ENCODE peak calls at places on chromosomes 16 and 17, in nine cellular contexts. D is tibial artery, S is stomach, R is BE2C, W is endodermal cell, E is epithelial cell of proximal tubule, U is IMR-90, T is AG04449, M is ovary. V is an unnamed sample.

GRCh38 chr16:87734644-87735043 is 31.1 kb downstream of the KLHDC4 start:
- DNase-seq in M (no peak), U (no peak), W (peak), E (no peak), D (no peak), S (no peak), T (no peak), R (no peak), V (no peak)

GRCh38 chr17:44556114-44556853 is 1.0 kb upstream of the FZD2 start:
- DNase-seq in W (peak), D (peak), T (no peak), E (no peak), R (no peak), U (peak), S (peak), M (peak), V (peak)

GRCh38 chr17:13750783-13751484 is 149.2 kb upstream of the HS3ST3A1 start:
- DNase-seq in U (peak), M (no peak), D (no peak), E (no peak), S (no peak), T (no peak), W (peak), R (no peak), V (no peak)

GRCh38 chr17:61426482-61427304 is 25.5 kb upstream of the TBX4 start:
- DNase-seq in R (no peak), W (peak), S (no peak), D (no peak), U (peak), E (no peak), M (no peak), T (no peak), V (peak)

GRCh38 chr16:85535352-85536072 is 77.6 kb upstream of the GSE1 start:
- DNase-seq in E (no peak), D (no peak), S (peak), U (no peak), M (peak), R (no peak), T (no peak), W (peak), V (no peak)

GRCh38 chr17:15469260-15469659 is 1.8 kb upstream of the CDRT4 start:
- DNase-seq in D (no peak), U (peak), T (peak), W (no peak), R (peak), M (no peak), E (no peak), S (no peak), V (no peak)

GRCh38 chr16:4572715-4573114 is 16.6 kb downstream of the C16orf96 start:
- DNase-seq in S (no peak), W (no peak), T (no peak), M (no peak), D (no peak), R (no peak), E (no peak), U (no peak), V (peak)

GRCh38 chr16:64172191-64172590 is 949.7 kb downstream of the CDH11 start:
- DNase-seq in M (no peak), T (no peak), S (no peak), D (no peak), R (no peak), U (no peak), W (no peak), E (no peak), V (no peak)

GRCh38 chr17:57553525-57553924 is 191.6 kb downstream of the CCDC182 start:
- DNase-seq in R (no peak), D (no peak), S (no peak), W (no peak), T (no peak), U (peak), M (no peak), E (no peak), V (no peak)

GRCh38 chr16:9048302-9048700 is 43.1 kb upstream of the HAPSTR1 start:
- DNase-seq in S (no peak), M (no peak), R (no peak), W (no peak), U (peak), D (peak), E (no peak), T (no peak), V (no peak)

GRCh38 chr16:13797718-13798117 is 122.2 kb upstream of the ERCC4 start:
- DNase-seq in R (no peak), S (no peak), T (no peak), E (no peak), D (no peak), M (no peak), U (no peak), W (no peak), V (no peak)

GRCh38 chr17:40070895-40071719 is 8.3 kb downstream of the THRA start:
- DNase-seq in R (no peak), S (peak), U (no peak), D (peak), T (no peak), E (no peak), W (peak), M (peak), V (no peak)

GRCh38 chr17:74135391-74136167 is 67.9 kb upstream of the RPL38 start:
- DNase-seq in U (no peak), W (peak), M (no peak), T (no peak), D (no peak), R (no peak), S (no peak), E (no peak), V (no peak)

GRCh38 chr16:59593256-59593655 is 859.1 kb upstream of the GOT2 start:
- DNase-seq in D (no peak), M (no peak), T (peak), W (no peak), E (no peak), S (no peak), U (peak), R (no peak), V (peak)

GRCh38 chr17:3983945-3984484 is 19.8 kb upstream of the ATP2A3 start:
- DNase-seq in M (no peak), S (no peak), R (no peak), U (peak), E (no peak), W (peak), D (no peak), T (no peak), V (no peak)

GRCh38 chr17:18129041-18129502 is 20.5 kb downstream of the MYO15A start:
- DNase-seq in U (peak), W (no peak), M (no peak), D (no peak), R (no peak), E (no peak), S (peak), T (peak), V (peak)

GRCh38 chr16:1876468-1876867 is 4.5 kb upstream of the MEIOB start:
- DNase-seq in T (no peak), U (no peak), S (no peak), R (no peak), M (no peak), D (no peak), W (no peak), E (no peak), V (no peak)

GRCh38 chr17:4176803-4177472 is 33.9 kb downstream of the CYB5D2 start:
- DNase-seq in W (no peak), E (no peak), T (no peak), U (no peak), D (no peak), S (no peak), M (no peak), R (no peak), V (no peak)

GRCh38 chr17:78923660-78924453 is 1.3 kb downstream of the TIMP2 start:
- DNase-seq in M (peak), T (no peak), U (no peak), S (peak), W (peak), R (no peak), D (peak), E (no peak), V (peak)

GRCh38 chr17:43784628-43785101 is 4.4 kb downstream of the CFAP97D1 start:
- DNase-seq in M (no peak), W (no peak), U (peak), T (peak), D (no peak), R (no peak), S (no peak), E (no peak), V (peak)

GRCh38 chr16:85372627-85373372 is 240.3 kb upstream of the GSE1 start:
- DNase-seq in D (peak), U (peak), E (peak), T (peak), R (peak), W (no peak), S (peak), M (no peak), V (peak)

GRCh38 chr16:67163164-67163902 is 1.2 kb upstream of the HSF4 start:
- DNase-seq in T (no peak), W (peak), E (no peak), M (peak), U (peak), D (no peak), S (no peak), R (peak), V (peak)

DNA sequence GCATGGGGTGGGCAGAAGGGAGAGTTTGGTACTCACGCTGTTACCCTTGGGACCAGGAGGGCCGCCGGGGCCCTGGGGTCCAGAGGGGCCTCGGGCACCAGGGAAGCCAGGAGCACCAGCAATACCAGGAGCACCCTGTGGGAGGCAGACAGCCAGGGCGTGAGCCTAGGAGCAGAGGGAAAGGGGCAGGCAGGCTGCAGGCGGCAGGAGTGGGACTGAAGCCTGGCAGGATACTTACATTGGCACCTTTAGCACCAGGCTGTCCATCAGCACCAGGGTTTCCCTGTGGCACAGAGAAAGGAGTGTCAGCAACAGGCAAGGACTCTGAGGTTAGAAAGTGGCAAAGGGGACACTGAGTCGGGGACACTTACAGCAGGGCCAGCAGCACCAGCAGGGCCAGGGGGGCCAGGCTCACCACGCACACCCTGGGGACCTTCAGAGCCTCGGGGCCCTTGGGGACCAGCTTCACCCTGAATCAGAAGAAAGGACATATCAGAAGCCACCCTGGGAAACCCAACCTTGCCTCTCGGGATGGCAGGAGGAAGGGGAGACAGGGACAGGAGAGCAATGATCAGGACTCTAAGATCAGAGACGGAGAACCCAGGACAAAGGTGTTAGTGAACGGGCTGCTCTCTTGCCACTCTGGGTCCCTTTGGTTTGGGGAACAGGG is 6.1 kb downstream of the COL1A1 start:
- DNase-seq in T (no peak), M (no peak), E (no peak), S (no peak), R (no peak), U (peak), W (no peak), D (no peak), V (no peak)
- TF ChIP-seq CTCF in T (peak), M (no peak), E (no peak), S (no peak), R (no peak), U (peak), W (peak), D (no peak), V (peak)

GRCh38 chr16:22191966-22192260 is 14.2 kb upstream of the EEF2K start:
- DNase-seq in D (no peak), R (no peak), U (peak), E (no peak), W (no peak), M (peak), T (no peak), S (no peak), V (peak)

GRCh38 chr16:22192261-22193133 is 13.6 kb upstream of the EEF2K start:
- DNase-seq in T (no peak), M (peak), E (no peak), S (peak), W (peak), D (peak), R (peak), U (peak), V (peak)

GRCh38 chr16:22194707-22195444 is 11.2 kb upstream of the EEF2K start:
- DNase-seq in T (no peak), U (no peak), D (no peak), W (no peak), R (no peak), E (no peak), M (no peak), S (no peak), V (no peak)

GRCh38 chr16:22191089-22191965 is 14.8 kb upstream of the EEF2K start:
- DNase-seq in U (peak), E (peak), S (peak), D (peak), M (peak), R (peak), T (peak), W (peak), V (peak)

DNA sequence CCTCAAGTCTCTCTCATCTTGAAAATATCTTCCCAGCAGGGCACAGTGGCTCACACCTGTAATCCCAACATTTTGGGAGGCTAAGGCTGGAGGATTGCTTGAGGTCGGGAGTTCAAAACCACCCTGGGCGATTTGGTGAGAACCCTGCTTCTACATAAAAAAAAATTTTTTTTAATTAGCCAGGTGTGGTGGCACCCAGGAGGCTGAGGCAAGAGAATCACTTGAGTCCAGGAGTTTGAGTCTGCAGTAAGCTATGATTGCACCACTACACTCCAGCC is 13.0 kb upstream of the EEF2K start:
- DNase-seq in R (no peak), U (no peak), W (no peak), M (no peak), D (no peak), E (no peak), S (no peak), T (no peak), V (no peak)
- H3K4me3 ChIP-seq in R (no peak), U (no peak), W (no peak), M (no peak), D (peak), E (no peak), S (no peak), T (no peak), V (no peak)

GRCh38 chr17:10360578-10360977 is 12.2 kb downstream of the MYH13 start:
- DNase-seq in U (peak), R (no peak), W (no peak), E (no peak), D (no peak), T (no peak), S (no peak), M (no peak), V (no peak)

GRCh38 chr17:10352866-10353265 is 19.9 kb downstream of the MYH13 start:
- DNase-seq in S (no peak), W (no peak), D (no peak), T (no peak), U (no peak), E (no peak), R (no peak), M (no peak), V (no peak)

DNA sequence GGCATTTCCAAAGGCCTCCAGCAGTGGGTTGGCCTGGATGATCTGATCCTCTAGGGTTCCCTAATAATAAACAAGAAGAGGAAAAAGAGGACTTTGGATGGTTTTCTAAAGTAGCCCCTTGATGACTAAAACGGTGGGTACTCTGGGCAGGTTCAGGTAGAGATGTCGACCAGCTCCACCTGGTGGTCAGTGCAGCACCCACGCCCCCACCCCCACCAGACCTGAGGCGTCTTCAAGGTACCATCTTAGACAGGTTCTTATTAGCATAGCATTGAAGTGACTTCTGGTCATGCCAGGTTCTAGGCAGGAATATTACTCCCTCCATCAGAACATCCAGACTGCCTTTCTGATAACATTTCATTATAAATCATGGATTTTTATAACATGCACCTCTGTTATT is 15.0 kb downstream of the MYH13 start:
- DNase-seq in S (no peak), M (no peak), R (no peak), E (no peak), D (no peak), U (no peak), W (peak), T (no peak), V (no peak)
- TF ChIP-seq CTCF in S (peak), M (no peak), R (peak), E (peak), D (peak), U (peak), W (peak), T (peak), V (peak)

GRCh38 chr17:8188408-8188839 is 1.6 kb downstream of the BORCS6 start:
- DNase-seq in U (no peak), D (no peak), M (no peak), W (no peak), S (no peak), T (no peak), E (no peak), R (no peak), V (no peak)
- H3K4me3 ChIP-seq in U (peak), D (peak), M (peak), W (peak), S (peak), T (peak), E (peak), R (peak), V (peak)

GRCh38 chr17:28900986-28901726 is 1.7 kb downstream of the DHRS13 start:
- DNase-seq in M (no peak), E (no peak), D (no peak), R (no peak), U (no peak), S (no peak), T (no peak), W (peak), V (no peak)

GRCh38 chr17:28898261-28898955 is 875 bp upstream of the FLOT2 start:
- DNase-seq in W (peak), T (no peak), M (no peak), U (no peak), E (no peak), R (no peak), D (no peak), S (no peak), V (no peak)

GRCh38 chr17:28896884-28897768 is at the start of gene FLOT2:
- DNase-seq in T (no peak), E (no peak), D (peak), W (peak), S (peak), R (peak), U (peak), M (peak), V (peak)

GRCh38 chr17:28897769-28898259 is 281 bp upstream of the FLOT2 start:
- DNase-seq in W (no peak), M (no peak), R (no peak), E (no peak), D (peak), U (no peak), T (no peak), S (no peak), V (no peak)

GRCh38 chr17:28899212-28899815 is 1.8 kb upstream of the FLOT2 start:
- DNase-seq in R (no peak), W (peak), S (no peak), E (no peak), T (no peak), M (no peak), U (no peak), D (no peak), V (no peak)
- TF ChIP-seq CTCF in R (no peak), W (no peak), S (no peak), E (no peak), T (no peak), M (no peak), U (no peak), D (no peak), V (no peak)

V was measured in foreskin fibroblast.